ENCODE peak calls at places on chromosomes 2 and 18, in four cellular contexts. H is A549, Q is K562, T is HepG2. J is an unnamed sample.
A peak's percentile ranks its signal among the peaks of the same experiment; 100 is the strongest.

GRCh38 chr18:37987901-37988300 is 422.3 kb upstream of the CELF4 start:
- DNase-seq in H (no peak), Q (no peak), T (no peak), J (no peak)

GRCh38 chr2:54660752-54661151 is 62.7 kb upstream of the EML6 start:
- DNase-seq in H (no peak), Q (no peak), T (no peak), J (no peak)

GRCh38 chr2:75099521-75099922 is 99.8 kb downstream of the TACR1 start:
- DNase-seq in H (no peak), Q (no peak), T (no peak), J (no peak)

GRCh38 chr2:42895134-42895795 is 102.9 kb upstream of the HAAO start:
- DNase-seq in H (no peak), Q (no peak), T (no peak), J (no peak)

GRCh38 chr2:162011718-162012564 is 62.1 kb downstream of the DPP4 start:
- DNase-seq in H (no peak), Q (no peak), T (no peak), J (no peak)

GRCh38 chr18:24799720-24800119 is 339.3 kb downstream of the HRH4 start:
- DNase-seq in H (no peak), Q (no peak), T (no peak), J (no peak)

GRCh38 chr2:28436525-28437051 is 43.9 kb downstream of the FOSL2 start:
- DNase-seq in H (no peak), Q (no peak), T (no peak), J (no peak)

GRCh38 chr2:157443795-157444642 is at the start of gene CYTIP:
- DNase-seq in H (no peak), Q (no peak), T (no peak), J (no peak)

GRCh38 chr2:100606740-100607343 is 44.0 kb downstream of the PDCL3 start:
- DNase-seq in H (peak; percentile 56), Q (peak; percentile 52), T (peak; percentile 52), J (peak; percentile 50)

GRCh38 chr2:231390667-231391066 is 4.8 kb upstream of the B3GNT7 start:
- DNase-seq in H (no peak), Q (no peak), T (no peak), J (no peak)

GRCh38 chr2:112020561-112020960 is 34.5 kb upstream of the TMEM87B start:
- DNase-seq in H (no peak), Q (peak; percentile 29), T (no peak), J (peak; percentile 36)

GRCh38 chr2:178075006-178075326 is 2.4 kb upstream of the PDE11A start:
- DNase-seq in H (no peak), Q (no peak), T (no peak), J (no peak)

GRCh38 chr2:161982548-161982947 is 91.5 kb downstream of the DPP4 start:
- DNase-seq in H (no peak), Q (no peak), T (no peak), J (no peak)

GRCh38 chr18:79510046-79510685 is 114.4 kb downstream of the NFATC1 start:
- DNase-seq in H (no peak), Q (no peak), T (no peak), J (no peak)

GRCh38 chr2:38750793-38751042 is 443 bp downstream of the SRSF7 start:
- DNase-seq in H (peak; percentile 76), Q (peak; percentile 82), T (no peak), J (peak; percentile 52)

GRCh38 chr2:145546091-145546490 is 1026.2 kb upstream of the ZEB2 start:
- DNase-seq in H (no peak), Q (no peak), T (no peak), J (no peak)

GRCh38 chr2:35714883-35715282 is 640.7 kb upstream of the CRIM1 start:
- DNase-seq in H (no peak), Q (no peak), T (no peak), J (no peak)

GRCh38 chr18:27428716-27429475 is 243.8 kb upstream of the CHST9 start:
- DNase-seq in H (no peak), Q (no peak), T (no peak), J (no peak)

GRCh38 chr2:20509766-20510490 is 63.1 kb downstream of the RHOB start:
- DNase-seq in H (no peak), Q (peak; percentile 79), T (peak; percentile 76), J (peak; percentile 69)

GRCh38 chr2:157726946-157727345 is 98.3 kb upstream of the ACVR1C start:
- DNase-seq in H (no peak), Q (no peak), T (no peak), J (no peak)

GRCh38 chr2:105812180-105813044 is 67.7 kb downstream of the NCK2 start:
- DNase-seq in H (no peak), Q (peak; percentile 41), T (peak; percentile 60), J (no peak)

GRCh38 chr2:7450188-7451156 is 533.3 kb downstream of the RNF144A start:
- DNase-seq in H (no peak), Q (no peak), T (no peak), J (no peak)

DNA sequence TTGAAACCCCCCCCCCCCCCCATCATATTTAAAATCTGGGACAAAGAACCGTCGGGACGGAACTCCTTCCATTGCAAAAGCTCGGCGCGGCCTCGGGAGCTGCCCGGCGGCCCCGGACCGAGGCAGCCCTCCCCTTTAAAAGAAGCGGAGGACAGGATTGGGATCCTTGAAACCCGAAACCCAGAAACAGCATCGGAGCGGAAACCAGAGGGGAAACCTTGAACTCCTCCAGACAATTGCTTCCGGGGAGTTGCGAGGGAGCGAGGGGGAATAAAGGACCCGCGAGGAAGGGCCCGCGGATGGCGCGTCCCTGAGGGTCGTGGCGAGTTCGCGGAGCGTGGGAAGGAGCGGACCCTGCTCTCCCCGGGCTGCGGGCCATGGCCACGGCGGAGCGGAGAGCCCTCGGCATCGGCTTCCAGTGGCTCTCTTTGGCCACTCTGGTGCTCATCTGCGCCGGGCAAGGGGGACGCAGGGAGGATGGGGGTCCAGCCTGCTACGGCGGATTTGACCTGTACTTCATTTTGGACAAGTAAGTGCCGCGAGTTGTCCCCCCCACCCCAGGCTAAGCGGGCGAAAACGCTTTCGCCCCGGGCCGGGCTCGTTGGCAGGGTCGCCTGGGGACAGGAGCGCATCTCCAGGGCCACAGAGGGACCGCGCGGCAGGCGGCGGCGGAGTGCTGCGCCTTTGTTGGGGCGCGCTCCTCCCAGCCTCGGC is at the start of gene ANTXR1:
- DNase-seq in H (peak; percentile 78), Q (peak; percentile 10), T (peak; percentile 45), J (peak; percentile 69)
- TF ChIP-seq NR3C1 in H (no peak), Q (no peak), T (no peak), J (no peak)

DNA sequence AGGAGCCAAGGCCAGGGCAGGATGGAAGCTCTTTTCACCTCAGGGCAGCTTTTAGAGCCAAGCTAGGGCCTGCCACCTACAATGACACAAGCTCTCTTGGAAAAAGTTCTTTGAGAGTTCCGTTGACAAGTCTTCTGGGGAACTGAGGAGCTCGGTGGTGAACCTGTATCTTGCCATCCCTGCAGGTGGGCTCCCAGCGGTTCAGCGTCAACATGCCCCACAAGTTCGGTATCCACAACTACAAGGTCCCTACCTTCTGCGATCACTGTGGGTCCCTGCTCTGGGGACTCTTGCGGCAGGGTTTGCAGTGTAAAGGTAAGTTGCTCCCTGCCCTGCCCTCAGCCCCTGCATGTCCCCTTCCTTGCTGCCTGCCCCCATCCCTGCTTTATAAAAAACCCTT is 312.8 kb upstream of the EPAS1 start:
- DNase-seq in H (no peak), Q (no peak), T (no peak), J (no peak)
- TF ChIP-seq NR3C1 in H (no peak), Q (no peak), T (no peak), J (no peak)

DNA sequence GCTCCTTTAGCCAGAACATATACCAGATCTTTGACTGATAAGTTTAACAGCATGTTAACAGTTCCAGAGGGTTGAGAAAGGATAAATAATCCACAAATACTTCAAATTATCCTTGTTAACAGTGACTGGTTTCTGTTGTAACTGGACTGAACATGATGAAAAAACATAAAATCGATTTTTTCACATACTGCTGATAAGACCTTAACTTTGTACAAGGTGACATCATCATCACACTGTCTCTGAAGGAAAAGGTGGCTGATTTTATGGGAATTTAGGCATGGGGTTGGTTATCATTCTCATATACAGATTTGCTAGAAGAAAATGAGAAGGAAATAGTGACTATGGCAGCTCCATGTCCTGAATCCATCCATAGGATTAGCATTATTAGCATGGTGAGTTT is 36.1 kb downstream of the OTX1 start:
- DNase-seq in H (no peak), Q (no peak), T (no peak), J (no peak)
- TF ChIP-seq NR3C1 in H (no peak), Q (no peak), T (no peak), J (no peak)

GRCh38 chr2:40033781-40034180 is 254.7 kb upstream of the THUMPD2 start:
- DNase-seq in H (no peak), Q (no peak), T (no peak), J (no peak)
- TF ChIP-seq NR3C1 in H (no peak), Q (no peak), T (no peak), J (no peak)

GRCh38 chr2:69022548-69022947 is 9.6 kb downstream of the ANTXR1 start:
- DNase-seq in H (no peak), Q (no peak), T (no peak), J (no peak)

GRCh38 chr2:69026638-69027037 is 13.7 kb downstream of the ANTXR1 start:
- DNase-seq in H (no peak), Q (no peak), T (no peak), J (no peak)

GRCh38 chr2:69023236-69023635 is 10.3 kb downstream of the ANTXR1 start:
- DNase-seq in H (no peak), Q (no peak), T (no peak), J (no peak)

GRCh38 chr2:69027060-69027459 is 14.1 kb downstream of the ANTXR1 start:
- DNase-seq in H (no peak), Q (no peak), T (no peak), J (no peak)

DNA sequence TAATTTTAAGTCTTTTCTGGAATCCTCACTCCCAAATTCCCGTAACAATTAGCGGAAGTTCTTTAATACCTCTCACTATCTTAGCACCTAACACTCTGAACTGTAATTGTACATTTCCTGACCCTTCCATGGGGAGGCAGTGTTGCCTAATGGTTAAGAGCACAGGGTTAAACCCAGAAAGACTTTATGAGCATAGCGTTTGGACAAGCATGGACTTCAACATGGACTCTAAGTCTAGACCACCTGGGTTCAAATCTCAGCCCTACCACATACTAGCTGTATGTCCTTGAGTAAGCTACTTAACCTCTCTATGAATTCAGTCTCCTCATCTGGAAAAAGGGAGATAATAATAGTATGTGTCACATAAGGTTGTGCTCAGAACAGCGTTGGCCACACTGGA is 13.0 kb downstream of the ANTXR1 start:
- DNase-seq in H (no peak), Q (peak; percentile 51), T (peak; percentile 78), J (peak; percentile 45)
- TF ChIP-seq NR3C1 in H (no peak), Q (no peak), T (no peak), J (no peak)

GRCh38 chr18:30940952-30941539 is 101.5 kb downstream of the DSC3 start:
- DNase-seq in H (no peak), Q (no peak), T (no peak), J (no peak)
- TF ChIP-seq NR3C1 in H (no peak), Q (no peak), T (no peak), J (no peak)

GRCh38 chr2:71702071-71702970 is 249.0 kb downstream of the DYSF start:
- DNase-seq in H (no peak), Q (no peak), T (no peak), J (no peak)

GRCh38 chr2:71700041-71700879 is 246.9 kb downstream of the DYSF start:
- DNase-seq in H (no peak), Q (no peak), T (no peak), J (no peak)

GRCh38 chr2:71697106-71698010 is 244.0 kb downstream of the DYSF start:
- DNase-seq in H (no peak), Q (no peak), T (no peak), J (no peak)

GRCh38 chr2:71700880-71701397 is 247.6 kb downstream of the DYSF start:
- DNase-seq in H (no peak), Q (no peak), T (peak; percentile 61), J (no peak)

GRCh38 chr2:71699428-71699827 is 246.1 kb downstream of the DYSF start:
- DNase-seq in H (no peak), Q (no peak), T (no peak), J (no peak)
- TF ChIP-seq NR3C1 in H (no peak), Q (no peak), T (no peak), J (no peak)

GRCh38 chr2:40087434-40087833 is 308.4 kb upstream of the THUMPD2 start:
- DNase-seq in H (no peak), Q (no peak), T (no peak), J (no peak)
- TF ChIP-seq NR3C1 in H (no peak), Q (no peak), T (no peak), J (no peak)

J was measured in WTC11.